ENCODE peak calls at places on chromosomes 16 and 17, in four cellular contexts. W, K, L and P are unnamed samples.

GRCh38 chr17:81412490-81413093 is 17.3 kb downstream of the BAHCC1 start:
- DNase-seq in L (no peak), K (peak; percentile 83), W (no peak), P (peak; percentile 78)

GRCh38 chr17:35605753-35606152 is 18.6 kb downstream of the AP2B1 start:
- DNase-seq in W (no peak), K (no peak), L (no peak), P (no peak)

GRCh38 chr16:79367822-79368221 is 232.7 kb downstream of the MAF start:
- DNase-seq in W (no peak), L (no peak), K (no peak), P (no peak)

GRCh38 chr17:35746956-35747355 is 6.1 kb downstream of the GAS2L2 start:
- DNase-seq in L (no peak), K (no peak), W (no peak), P (no peak)

GRCh38 chr17:47611372-47612350 is 38.1 kb upstream of the KPNB1 start:
- DNase-seq in K (no peak), W (no peak), L (no peak), P (no peak)

GRCh38 chr17:31610301-31610910 is 218.9 kb downstream of the RAB11FIP4 start:
- DNase-seq in W (no peak), K (no peak), L (no peak), P (no peak)

GRCh38 chr17:82110298-82110697 is 12.3 kb upstream of the FASN start:
- DNase-seq in L (no peak), K (no peak), W (no peak), P (no peak)

GRCh38 chr16:62639890-62640289 is 603.7 kb upstream of the CDH8 start:
- DNase-seq in W (no peak), L (no peak), K (no peak), P (no peak)

GRCh38 chr16:65446441-65446840 is 324.6 kb upstream of the CDH11 start:
- DNase-seq in K (no peak), W (no peak), L (no peak), P (no peak)

GRCh38 chr17:82687375-82687861 is 11.1 kb downstream of the RAB40B start:
- DNase-seq in K (no peak), W (peak; percentile 4), L (no peak), P (no peak)

GRCh38 chr17:43536236-43537088 is 9.7 kb downstream of the ETV4 start:
- DNase-seq in K (peak; percentile 51), L (no peak), W (no peak), P (no peak)

GRCh38 chr17:5619088-5619740 is 34.9 kb upstream of the NLRP1 start:
- DNase-seq in L (no peak), W (peak; percentile 37), K (peak; percentile 81), P (no peak)

GRCh38 chr16:67100569-67101300 is 9.0 kb upstream of the PHAF1 start:
- DNase-seq in L (no peak), K (no peak), W (no peak), P (no peak)
- TF ChIP-seq SPI1 in L (no peak), K (no peak), W (no peak), P (no peak)

GRCh38 chr17:46157443-46158107 is 35.7 kb downstream of the KANSL1 start:
- DNase-seq in L (no peak), W (no peak), K (no peak), P (no peak)

GRCh38 chr17:46158323-46159296 is 34.6 kb downstream of the KANSL1 start:
- DNase-seq in L (no peak), W (no peak), K (no peak), P (no peak)

GRCh38 chr17:46160169-46160568 is 33.1 kb downstream of the KANSL1 start:
- DNase-seq in W (no peak), L (no peak), K (no peak), P (no peak)

GRCh38 chr17:46162871-46163270 is 30.4 kb downstream of the KANSL1 start:
- DNase-seq in W (no peak), L (no peak), K (no peak), P (no peak)

GRCh38 chr17:46159686-46160085 is 33.5 kb downstream of the KANSL1 start:
- DNase-seq in L (no peak), W (no peak), K (peak; percentile 46), P (no peak)
- TF ChIP-seq SPI1 in L (no peak), W (no peak), K (no peak), P (no peak)

GRCh38 chr16:58418601-58419000 is 26.3 kb downstream of the GINS3 start:
- DNase-seq in W (no peak), L (no peak), K (peak; percentile 27), P (no peak)
- TF ChIP-seq SPI1 in W (no peak), L (no peak), K (peak; percentile 33), P (peak; percentile 28)

GRCh38 chr16:58105619-58106018 is 23.6 kb downstream of the CFAP20 start:
- DNase-seq in L (no peak), K (no peak), W (no peak), P (no peak)
- TF ChIP-seq SPI1 in L (no peak), K (no peak), W (no peak), P (no peak)

DNA sequence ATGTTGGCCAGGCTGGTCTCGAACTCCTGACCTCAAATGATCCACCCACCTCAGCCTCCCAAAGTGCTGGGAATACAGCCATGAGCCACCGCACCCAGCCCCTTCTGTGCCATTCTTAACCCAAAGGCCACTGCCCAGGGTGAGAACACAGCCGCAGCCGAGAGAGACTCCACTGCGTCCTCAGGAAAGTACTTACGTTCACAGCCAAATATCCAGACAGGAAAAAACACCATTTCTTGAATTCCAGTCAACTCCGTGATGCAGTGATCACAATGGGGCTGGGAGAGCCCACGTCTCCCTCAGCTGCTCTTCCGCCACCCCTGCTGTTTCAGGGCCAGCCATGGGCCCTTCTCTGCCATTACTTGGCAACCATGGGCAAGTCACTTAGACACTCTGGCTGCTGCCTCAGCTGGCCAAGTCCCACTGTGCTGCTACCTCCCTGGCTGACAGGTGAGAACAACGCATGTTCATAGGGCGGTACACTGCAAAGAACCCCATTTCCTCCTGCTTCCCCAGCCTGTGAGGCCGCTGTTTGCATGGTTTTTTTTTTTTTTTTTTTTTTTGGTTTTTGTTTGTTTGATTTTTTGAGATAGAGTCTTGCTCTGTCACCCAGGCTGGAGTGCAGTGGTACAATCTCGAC is 4.3 kb downstream of the CDIP1 start:
- DNase-seq in L (no peak), W (no peak), K (no peak), P (no peak)
- TF ChIP-seq SPI1 in L (no peak), W (no peak), K (no peak), P (no peak)

DNA sequence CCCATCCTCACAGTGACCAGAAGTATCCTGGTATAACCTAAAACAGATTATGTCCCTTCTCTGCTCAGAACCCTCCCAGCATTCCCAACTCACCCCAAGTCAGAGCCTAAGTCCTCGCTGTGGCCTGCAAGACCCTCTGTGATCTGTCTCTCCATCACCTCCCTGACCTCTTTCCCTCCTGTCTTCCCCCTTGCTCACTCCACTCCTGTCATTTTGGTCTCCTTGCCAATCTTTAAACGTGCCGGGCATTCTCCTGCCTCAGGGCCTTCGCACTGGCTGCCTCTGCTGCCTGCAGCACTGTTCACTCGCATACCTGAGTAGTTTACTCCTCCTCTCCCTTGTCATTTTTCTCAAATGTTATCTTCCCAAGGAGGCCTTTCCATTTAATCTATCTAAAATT is 97.7 kb downstream of the GSG1L start:
- DNase-seq in K (no peak), W (no peak), L (no peak), P (no peak)
- TF ChIP-seq SPI1 in K (no peak), W (no peak), L (no peak), P (no peak)

DNA sequence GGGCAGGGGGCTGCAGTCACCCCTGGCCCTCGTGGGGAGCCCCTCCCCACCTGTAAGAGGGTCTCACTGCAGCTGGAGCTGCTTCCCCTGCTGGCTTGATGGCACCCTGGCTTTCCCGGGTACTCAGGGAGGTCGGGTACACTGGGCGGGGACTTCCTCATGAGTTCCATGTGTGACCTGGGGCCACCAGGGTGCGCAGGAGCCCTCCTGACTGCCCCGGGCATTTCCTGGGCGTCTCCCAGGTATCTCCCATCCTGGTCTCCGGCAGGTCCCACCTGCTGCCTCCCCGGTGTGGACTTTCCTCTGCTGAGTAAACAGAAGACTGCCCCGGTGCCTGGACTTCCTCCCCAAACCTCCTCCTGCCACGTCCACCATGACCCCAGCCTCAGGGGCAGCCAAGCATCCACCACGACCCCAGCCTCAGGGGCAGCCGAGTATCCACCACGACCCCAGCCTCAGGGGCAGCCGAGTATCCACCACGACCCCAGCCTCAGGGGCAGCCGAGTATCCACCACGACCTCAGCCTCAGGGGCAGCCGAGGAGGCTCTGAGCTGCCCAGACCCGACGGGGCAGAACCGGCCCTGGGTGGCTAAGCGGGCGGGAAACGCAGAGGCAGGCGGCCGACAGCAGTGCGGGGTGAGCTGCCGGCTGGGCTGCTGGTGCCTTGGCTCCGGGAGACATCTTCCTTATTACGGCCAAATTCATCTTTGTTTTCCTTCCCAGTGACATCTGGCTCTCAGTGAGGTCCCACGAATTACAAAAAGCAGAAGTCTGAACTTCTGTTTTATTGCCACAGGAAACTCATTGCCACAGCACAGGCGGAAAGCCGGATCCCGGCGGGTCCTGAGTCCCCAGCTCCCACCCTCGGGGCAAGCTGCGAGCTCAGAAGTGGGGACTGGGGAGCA is 40.7 kb downstream of the CBFA2T3 start:
- DNase-seq in K (no peak), W (no peak), L (no peak), P (peak; percentile 69)
- TF ChIP-seq SPI1 in K (peak; percentile 11), W (peak; percentile 85), L (peak; percentile 95), P (peak; percentile 79)

GRCh38 chr17:10352866-10353265 is 19.9 kb downstream of the MYH13 start:
- DNase-seq in K (no peak), W (no peak), L (no peak), P (no peak)

GRCh38 chr17:10349403-10349802 is 23.4 kb downstream of the MYH13 start:
- DNase-seq in K (no peak), W (no peak), L (no peak), P (no peak)
- TF ChIP-seq SPI1 in K (no peak), W (no peak), L (no peak), P (no peak)

DNA sequence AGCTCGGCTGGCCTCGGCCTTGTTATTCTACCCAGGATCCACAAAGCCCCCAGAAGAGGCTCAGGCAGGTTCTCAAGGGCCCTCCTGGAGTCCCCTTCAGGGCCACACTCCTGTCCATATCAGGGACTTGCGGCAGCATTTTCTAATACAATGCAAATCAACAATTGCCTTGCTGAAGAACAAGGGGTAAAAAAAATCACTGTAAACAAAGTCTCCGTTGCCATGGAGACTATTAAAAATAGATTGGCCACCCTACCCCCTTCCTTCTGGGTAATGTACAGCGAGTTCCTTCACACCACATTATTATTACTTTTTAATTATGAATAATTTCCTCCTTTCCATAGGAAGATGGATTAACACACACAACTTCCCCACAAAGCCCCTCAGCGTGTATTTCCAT is 196.8 kb downstream of the RBFOX3 start:
- DNase-seq in W (no peak), K (no peak), L (no peak), P (no peak)
- TF ChIP-seq SPI1 in W (no peak), K (no peak), L (no peak), P (no peak)

DNA sequence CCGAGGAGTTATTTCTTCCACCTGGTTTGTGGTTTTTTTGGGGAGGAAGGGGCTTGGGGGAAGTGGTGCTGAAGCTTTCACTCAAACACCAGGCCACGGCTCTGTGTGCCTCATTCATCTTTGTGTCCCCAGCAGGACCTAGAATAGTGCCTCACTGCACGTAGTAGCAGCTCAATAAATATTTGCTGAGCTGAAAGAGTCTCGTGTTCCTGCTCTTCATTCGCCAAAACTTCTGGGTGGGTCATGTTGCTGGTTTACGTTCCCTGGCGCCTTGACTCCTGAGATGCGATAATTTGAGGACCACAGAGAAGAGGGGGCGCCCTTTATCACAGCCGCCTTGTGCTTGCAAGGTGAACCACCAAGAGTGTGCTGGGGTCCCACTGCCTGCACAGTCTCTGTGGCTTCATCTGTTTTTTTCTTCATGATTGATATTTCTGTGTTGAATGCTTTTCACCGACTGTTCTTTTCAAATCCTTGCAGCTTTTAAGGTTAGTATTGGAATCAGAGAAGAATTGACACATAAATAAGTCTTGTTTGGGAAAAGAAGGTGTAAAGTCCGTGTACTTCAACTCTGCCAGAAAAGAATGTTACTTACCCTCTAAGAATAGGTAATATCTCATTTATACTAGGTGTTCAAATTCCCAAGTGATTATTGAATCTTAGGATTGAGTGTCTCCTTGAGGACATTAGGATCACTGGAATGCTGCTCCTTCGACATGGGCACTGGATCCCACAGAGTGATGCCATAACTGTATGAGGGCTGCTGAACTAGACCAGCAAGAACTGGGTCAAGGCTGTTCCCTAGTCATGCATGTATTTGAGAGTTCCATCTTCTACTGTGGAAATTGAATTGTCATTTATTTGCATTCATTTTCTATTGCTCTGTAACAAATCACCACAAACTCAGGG is 92.7 kb upstream of the CLEC18A start:
- DNase-seq in K (no peak), W (no peak), L (no peak), P (no peak)
- TF ChIP-seq SPI1 in K (no peak), W (no peak), L (no peak), P (no peak)